ENCODE peak calls at places on chromosomes 1 and 21, in ten cellular contexts. One of them, this sample, is unnamed.
A peak's percentile ranks its signal among the peaks of the same experiment; 100 is the strongest.

GRCh38 chr1:145717833-145718232 is 1.5 kb upstream of the CD160 start:
- DNase-seq in NB4: no peak
- DNase-seq in neural progenitor cell: no peak
- DNase-seq in dorsolateral prefrontal cortex: no peak
- DNase-seq in fibroblast of mammary gland: no peak
- DNase-seq in GM13977: no peak
- DNase-seq in epithelial cell of esophagus: no peak
- DNase-seq in breast epithelium: no peak
- DNase-seq in fibroblast of lung: no peak
- DNase-seq in IMR-90: no peak
- DNase-seq in this sample: no peak

GRCh38 chr1:243343970-243344749 is 88.3 kb downstream of the SDCCAG8 start:
- DNase-seq in NB4: peak; percentile 52
- DNase-seq in neural progenitor cell: peak; percentile 74
- DNase-seq in dorsolateral prefrontal cortex: no peak
- DNase-seq in fibroblast of mammary gland: peak; percentile 49
- DNase-seq in GM13977: peak; percentile 53
- DNase-seq in epithelial cell of esophagus: peak; percentile 60
- DNase-seq in breast epithelium: no peak
- DNase-seq in fibroblast of lung: peak; percentile 32
- DNase-seq in IMR-90: peak; percentile 40
- DNase-seq in this sample: no peak

GRCh38 chr1:192161974-192162373 is 3.7 kb downstream of the RGS18 start:
- DNase-seq in NB4: no peak
- DNase-seq in neural progenitor cell: no peak
- DNase-seq in dorsolateral prefrontal cortex: no peak
- DNase-seq in fibroblast of mammary gland: no peak
- DNase-seq in GM13977: no peak
- DNase-seq in epithelial cell of esophagus: no peak
- DNase-seq in breast epithelium: no peak
- DNase-seq in fibroblast of lung: no peak
- DNase-seq in IMR-90: no peak
- DNase-seq in this sample: no peak

GRCh38 chr21:29092102-29092959 is 18.9 kb upstream of the CCT8 start:
- DNase-seq in NB4: no peak
- DNase-seq in neural progenitor cell: no peak
- DNase-seq in dorsolateral prefrontal cortex: no peak
- DNase-seq in fibroblast of mammary gland: peak; percentile 82
- DNase-seq in GM13977: no peak
- DNase-seq in epithelial cell of esophagus: no peak
- DNase-seq in breast epithelium: no peak
- DNase-seq in fibroblast of lung: peak; percentile 70
- DNase-seq in IMR-90: peak; percentile 73
- DNase-seq in this sample: no peak

GRCh38 chr1:10578070-10578469 is 103.3 kb downstream of the PEX14 start:
- DNase-seq in NB4: no peak
- DNase-seq in neural progenitor cell: no peak
- DNase-seq in dorsolateral prefrontal cortex: no peak
- DNase-seq in fibroblast of mammary gland: no peak
- DNase-seq in GM13977: no peak
- DNase-seq in epithelial cell of esophagus: no peak
- DNase-seq in breast epithelium: no peak
- DNase-seq in fibroblast of lung: no peak
- DNase-seq in IMR-90: no peak
- DNase-seq in this sample: no peak

GRCh38 chr1:97919568-97920261 is 1.1 kb downstream of the DPYD start:
- DNase-seq in NB4: peak; percentile 39
- DNase-seq in neural progenitor cell: no peak
- DNase-seq in dorsolateral prefrontal cortex: no peak
- DNase-seq in fibroblast of mammary gland: peak; percentile 58
- DNase-seq in GM13977: peak; percentile 12
- DNase-seq in epithelial cell of esophagus: no peak
- DNase-seq in breast epithelium: no peak
- DNase-seq in fibroblast of lung: peak; percentile 33
- DNase-seq in IMR-90: peak; percentile 53
- DNase-seq in this sample: no peak

GRCh38 chr1:42183646-42184268 is 19.2 kb upstream of the GUCA2A start:
- DNase-seq in NB4: no peak
- DNase-seq in neural progenitor cell: no peak
- DNase-seq in dorsolateral prefrontal cortex: no peak
- DNase-seq in fibroblast of mammary gland: no peak
- DNase-seq in GM13977: peak; percentile 2
- DNase-seq in epithelial cell of esophagus: no peak
- DNase-seq in breast epithelium: no peak
- DNase-seq in fibroblast of lung: no peak
- DNase-seq in IMR-90: no peak
- DNase-seq in this sample: no peak

GRCh38 chr1:156420209-156421061 is 51.4 kb downstream of the RHBG start:
- DNase-seq in NB4: no peak
- DNase-seq in neural progenitor cell: peak; percentile 54
- DNase-seq in dorsolateral prefrontal cortex: no peak
- DNase-seq in fibroblast of mammary gland: no peak
- DNase-seq in GM13977: peak; percentile 86
- DNase-seq in epithelial cell of esophagus: no peak
- DNase-seq in breast epithelium: no peak
- DNase-seq in fibroblast of lung: no peak
- DNase-seq in IMR-90: no peak
- DNase-seq in this sample: no peak

GRCh38 chr1:77538956-77539509 is 143.4 kb downstream of the ZZZ3 start:
- DNase-seq in NB4: no peak
- DNase-seq in neural progenitor cell: no peak
- DNase-seq in dorsolateral prefrontal cortex: no peak
- DNase-seq in fibroblast of mammary gland: peak; percentile 96
- DNase-seq in GM13977: no peak
- DNase-seq in epithelial cell of esophagus: peak; percentile 73
- DNase-seq in breast epithelium: no peak
- DNase-seq in fibroblast of lung: peak; percentile 94
- DNase-seq in IMR-90: peak; percentile 93
- DNase-seq in this sample: peak; percentile 53

GRCh38 chr1:148318123-148318899 is 164.8 kb downstream of the PPIAL4G start:
- DNase-seq in NB4: peak; percentile 94
- DNase-seq in neural progenitor cell: peak; percentile 17
- DNase-seq in dorsolateral prefrontal cortex: no peak
- DNase-seq in fibroblast of mammary gland: no peak
- DNase-seq in GM13977: peak; percentile 72
- DNase-seq in epithelial cell of esophagus: no peak
- DNase-seq in breast epithelium: no peak
- DNase-seq in fibroblast of lung: peak; percentile 40
- DNase-seq in IMR-90: no peak
- DNase-seq in this sample: no peak

GRCh38 chr1:201176931-201177330 is 13.7 kb upstream of the IGFN1 start:
- DNase-seq in NB4: no peak
- DNase-seq in neural progenitor cell: no peak
- DNase-seq in dorsolateral prefrontal cortex: no peak
- DNase-seq in fibroblast of mammary gland: peak; percentile 55
- DNase-seq in GM13977: no peak
- DNase-seq in epithelial cell of esophagus: peak; percentile 76
- DNase-seq in breast epithelium: no peak
- DNase-seq in fibroblast of lung: peak; percentile 12
- DNase-seq in IMR-90: peak; percentile 56
- DNase-seq in this sample: no peak

GRCh38 chr21:16117851-16118592 is 388.2 kb downstream of the USP25 start:
- DNase-seq in NB4: no peak
- DNase-seq in neural progenitor cell: no peak
- DNase-seq in dorsolateral prefrontal cortex: no peak
- DNase-seq in fibroblast of mammary gland: peak; percentile 97
- DNase-seq in GM13977: no peak
- DNase-seq in epithelial cell of esophagus: peak; percentile 76
- DNase-seq in breast epithelium: no peak
- DNase-seq in fibroblast of lung: peak; percentile 99
- DNase-seq in IMR-90: peak; percentile 88
- DNase-seq in this sample: peak; percentile 68

DNA sequence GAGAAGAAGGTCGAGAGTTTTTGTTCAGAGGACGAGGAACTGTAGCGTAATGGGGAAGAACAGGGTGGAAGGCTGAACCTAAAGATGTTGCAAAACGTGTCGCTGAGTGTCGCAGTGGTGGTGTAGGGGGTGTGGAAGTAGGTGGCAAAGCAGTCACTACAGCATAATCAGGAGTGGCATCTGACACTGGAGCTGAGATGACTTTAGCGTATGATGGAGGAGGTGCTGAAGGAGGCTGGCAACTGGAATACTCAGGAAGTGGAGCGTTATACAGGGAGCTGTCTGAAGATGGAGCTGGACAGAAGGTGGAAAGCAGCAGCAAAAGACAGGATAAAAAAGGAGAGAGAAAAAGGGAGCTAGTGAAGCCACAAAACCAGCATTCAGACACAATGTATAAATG is 89.9 kb upstream of the LBR start:
- DNase-seq in NB4: peak; percentile 20
- DNase-seq in neural progenitor cell: no peak
- DNase-seq in dorsolateral prefrontal cortex: no peak
- DNase-seq in fibroblast of mammary gland: no peak
- DNase-seq in GM13977: no peak
- DNase-seq in epithelial cell of esophagus: no peak
- DNase-seq in breast epithelium: no peak
- DNase-seq in fibroblast of lung: peak; percentile 7
- DNase-seq in IMR-90: no peak
- DNase-seq in this sample: no peak
- TF ChIP-seq CTCF in NB4: no peak
- TF ChIP-seq CTCF in neural progenitor cell: no peak
- TF ChIP-seq CTCF in dorsolateral prefrontal cortex: no peak
- TF ChIP-seq CTCF in fibroblast of mammary gland: no peak
- TF ChIP-seq CTCF in GM13977: no peak
- TF ChIP-seq CTCF in epithelial cell of esophagus: no peak
- TF ChIP-seq CTCF in breast epithelium: no peak
- TF ChIP-seq CTCF in fibroblast of lung: no peak
- TF ChIP-seq CTCF in IMR-90: no peak
- TF ChIP-seq CTCF in this sample: no peak

GRCh38 chr21:44071359-44072104 is 35.7 kb upstream of the PWP2 start:
- DNase-seq in NB4: no peak
- DNase-seq in neural progenitor cell: no peak
- DNase-seq in dorsolateral prefrontal cortex: no peak
- DNase-seq in fibroblast of mammary gland: no peak
- DNase-seq in GM13977: no peak
- DNase-seq in epithelial cell of esophagus: no peak
- DNase-seq in breast epithelium: no peak
- DNase-seq in fibroblast of lung: no peak
- DNase-seq in IMR-90: no peak
- DNase-seq in this sample: no peak
- TF ChIP-seq CTCF in NB4: no peak
- TF ChIP-seq CTCF in neural progenitor cell: no peak
- TF ChIP-seq CTCF in dorsolateral prefrontal cortex: no peak
- TF ChIP-seq CTCF in fibroblast of mammary gland: no peak
- TF ChIP-seq CTCF in GM13977: no peak
- TF ChIP-seq CTCF in epithelial cell of esophagus: no peak
- TF ChIP-seq CTCF in breast epithelium: no peak
- TF ChIP-seq CTCF in fibroblast of lung: no peak
- TF ChIP-seq CTCF in IMR-90: no peak
- TF ChIP-seq CTCF in this sample: no peak

GRCh38 chr1:85224734-85225623 is 24.2 kb upstream of the SYDE2 start:
- DNase-seq in NB4: no peak
- DNase-seq in neural progenitor cell: peak; percentile 60
- DNase-seq in dorsolateral prefrontal cortex: no peak
- DNase-seq in fibroblast of mammary gland: no peak
- DNase-seq in GM13977: no peak
- DNase-seq in epithelial cell of esophagus: peak; percentile 88
- DNase-seq in breast epithelium: no peak
- DNase-seq in fibroblast of lung: no peak
- DNase-seq in IMR-90: peak; percentile 48
- DNase-seq in this sample: no peak

GRCh38 chr1:85229574-85230097 is 28.8 kb upstream of the SYDE2 start:
- DNase-seq in NB4: no peak
- DNase-seq in neural progenitor cell: no peak
- DNase-seq in dorsolateral prefrontal cortex: no peak
- DNase-seq in fibroblast of mammary gland: no peak
- DNase-seq in GM13977: no peak
- DNase-seq in epithelial cell of esophagus: no peak
- DNase-seq in breast epithelium: no peak
- DNase-seq in fibroblast of lung: no peak
- DNase-seq in IMR-90: no peak
- DNase-seq in this sample: no peak

GRCh38 chr1:85225624-85226380 is 25.0 kb upstream of the SYDE2 start:
- DNase-seq in NB4: no peak
- DNase-seq in neural progenitor cell: no peak
- DNase-seq in dorsolateral prefrontal cortex: no peak
- DNase-seq in fibroblast of mammary gland: no peak
- DNase-seq in GM13977: no peak
- DNase-seq in epithelial cell of esophagus: no peak
- DNase-seq in breast epithelium: no peak
- DNase-seq in fibroblast of lung: peak; percentile 50
- DNase-seq in IMR-90: no peak
- DNase-seq in this sample: no peak

GRCh38 chr1:85228952-85229351 is 28.1 kb upstream of the SYDE2 start:
- DNase-seq in NB4: no peak
- DNase-seq in neural progenitor cell: no peak
- DNase-seq in dorsolateral prefrontal cortex: no peak
- DNase-seq in fibroblast of mammary gland: no peak
- DNase-seq in GM13977: no peak
- DNase-seq in epithelial cell of esophagus: no peak
- DNase-seq in breast epithelium: no peak
- DNase-seq in fibroblast of lung: no peak
- DNase-seq in IMR-90: no peak
- DNase-seq in this sample: no peak

GRCh38 chr1:85230305-85230977 is 29.0 kb downstream of the C1orf52 start:
- DNase-seq in NB4: peak; percentile 12
- DNase-seq in neural progenitor cell: peak; percentile 6
- DNase-seq in dorsolateral prefrontal cortex: no peak
- DNase-seq in fibroblast of mammary gland: no peak
- DNase-seq in GM13977: no peak
- DNase-seq in epithelial cell of esophagus: no peak
- DNase-seq in breast epithelium: no peak
- DNase-seq in fibroblast of lung: no peak
- DNase-seq in IMR-90: no peak
- DNase-seq in this sample: no peak
- TF ChIP-seq CTCF in NB4: peak; percentile 17
- TF ChIP-seq CTCF in neural progenitor cell: peak; percentile 38
- TF ChIP-seq CTCF in dorsolateral prefrontal cortex: no peak
- TF ChIP-seq CTCF in fibroblast of mammary gland: peak; percentile 42
- TF ChIP-seq CTCF in GM13977: peak; percentile 34
- TF ChIP-seq CTCF in epithelial cell of esophagus: peak; percentile 39
- TF ChIP-seq CTCF in breast epithelium: no peak
- TF ChIP-seq CTCF in fibroblast of lung: peak; percentile 36
- TF ChIP-seq CTCF in IMR-90: peak; percentile 18
- TF ChIP-seq CTCF in this sample: peak; percentile 5

GRCh38 chr1:167060141-167061072 is 29.8 kb downstream of the GPA33 start:
- DNase-seq in NB4: peak; percentile 24
- DNase-seq in neural progenitor cell: peak; percentile 45
- DNase-seq in dorsolateral prefrontal cortex: no peak
- DNase-seq in fibroblast of mammary gland: no peak
- DNase-seq in GM13977: no peak
- DNase-seq in epithelial cell of esophagus: peak; percentile 4
- DNase-seq in breast epithelium: no peak
- DNase-seq in fibroblast of lung: no peak
- DNase-seq in IMR-90: no peak
- DNase-seq in this sample: no peak
- TF ChIP-seq CTCF in NB4: peak; percentile 31
- TF ChIP-seq CTCF in neural progenitor cell: peak; percentile 35
- TF ChIP-seq CTCF in dorsolateral prefrontal cortex: no peak
- TF ChIP-seq CTCF in fibroblast of mammary gland: peak; percentile 24
- TF ChIP-seq CTCF in GM13977: no peak
- TF ChIP-seq CTCF in epithelial cell of esophagus: peak; percentile 36
- TF ChIP-seq CTCF in breast epithelium: no peak
- TF ChIP-seq CTCF in fibroblast of lung: peak; percentile 24
- TF ChIP-seq CTCF in IMR-90: peak; percentile 8
- TF ChIP-seq CTCF in this sample: no peak

This sample was measured in AG09319.